ENCODE peak calls at places on chromosomes 7 and 10, in five cellular contexts. R, U, W, Q and P are unnamed samples.

GRCh38 chr7:80018941-80019808 is 115.5 kb upstream of the GNAI1 start:
- DNase-seq in R (peak; percentile 54), W (peak; percentile 80), Q (peak; percentile 66), U (no peak), P (peak; percentile 44)

GRCh38 chr7:70749831-70750230 is 382.1 kb upstream of the GALNT17 start:
- DNase-seq in U (no peak), R (no peak), Q (no peak), W (no peak), P (no peak)

GRCh38 chr10:100882681-100883321 is 30.0 kb upstream of the SLF2 start:
- DNase-seq in R (no peak), U (no peak), Q (no peak), W (no peak), P (no peak)

GRCh38 chr10:57955076-57955475 is 312.6 kb downstream of the IPMK start:
- DNase-seq in U (no peak), R (no peak), Q (no peak), W (no peak), P (no peak)

GRCh38 chr10:77715536-77715935 is 77.9 kb upstream of the KCNMA1 start:
- DNase-seq in U (no peak), R (no peak), W (no peak), Q (no peak), P (no peak)

GRCh38 chr7:46811529-46811928 is 770.4 kb downstream of the TNS3 start:
- DNase-seq in W (no peak), R (no peak), U (no peak), Q (no peak), P (no peak)

GRCh38 chr7:104982308-104982755 is 31.7 kb upstream of the KMT2E start:
- DNase-seq in R (no peak), W (no peak), Q (peak; percentile 54), U (no peak), P (peak; percentile 59)

GRCh38 chr7:23106491-23106800 is 861 bp downstream of the KLHL7 start:
- DNase-seq in R (no peak), Q (no peak), W (peak; percentile 64), U (no peak), P (no peak)

GRCh38 chr10:48511066-48511854 is 93.6 kb downstream of the ARHGAP22 start:
- DNase-seq in R (no peak), W (no peak), Q (no peak), U (no peak), P (no peak)

GRCh38 chr10:122493761-122494160 is 32.4 kb downstream of the HTRA1 start:
- DNase-seq in R (no peak), W (no peak), U (no peak), Q (no peak), P (no peak)

GRCh38 chr10:95661818-95662217 is 5.3 kb upstream of the ALDH18A1 start:
- DNase-seq in Q (no peak), U (no peak), R (no peak), W (no peak), P (peak; percentile 15)

GRCh38 chr7:46786221-46786951 is 795.5 kb downstream of the TNS3 start:
- DNase-seq in Q (no peak), R (no peak), U (no peak), W (no peak), P (no peak)

GRCh38 chr10:50885097-50885859 is at the start of gene A1CF:
- DNase-seq in W (no peak), Q (no peak), U (no peak), R (no peak), P (no peak)
- TF ChIP-seq JUND in W (no peak), Q (no peak), U (no peak), R (no peak), P (no peak)

GRCh38 chr10:80188713-80189112 is 16.6 kb downstream of the ANXA11 start:
- DNase-seq in U (no peak), Q (no peak), R (no peak), W (no peak), P (no peak)
- TF ChIP-seq JUND in U (no peak), Q (no peak), R (no peak), W (no peak), P (no peak)

DNA sequence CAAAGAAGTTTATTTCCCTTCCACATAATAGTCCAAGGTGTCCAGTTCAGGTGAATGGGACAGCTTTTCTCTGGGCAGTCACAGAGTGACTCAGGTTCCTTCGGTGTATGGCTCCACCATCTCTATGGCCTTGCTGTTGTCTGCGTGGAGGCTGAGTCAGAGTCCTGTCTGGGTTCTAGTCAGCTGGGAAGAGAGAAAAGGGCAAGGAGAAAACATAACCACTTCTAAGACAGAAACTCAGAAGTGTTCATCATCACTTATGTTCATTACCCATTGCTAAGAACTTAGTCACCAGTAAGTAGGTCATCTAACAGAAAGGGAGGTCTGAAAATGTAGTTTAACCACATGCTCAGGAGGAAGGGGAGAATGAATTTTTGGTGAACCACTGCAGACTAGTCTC is 32.4 kb upstream of the CCDC7 start:
- DNase-seq in R (peak; percentile 76), W (no peak), U (no peak), Q (no peak), P (no peak)
- TF ChIP-seq JUND in R (peak; percentile 92), W (peak; percentile 54), U (no peak), Q (no peak), P (no peak)

DNA sequence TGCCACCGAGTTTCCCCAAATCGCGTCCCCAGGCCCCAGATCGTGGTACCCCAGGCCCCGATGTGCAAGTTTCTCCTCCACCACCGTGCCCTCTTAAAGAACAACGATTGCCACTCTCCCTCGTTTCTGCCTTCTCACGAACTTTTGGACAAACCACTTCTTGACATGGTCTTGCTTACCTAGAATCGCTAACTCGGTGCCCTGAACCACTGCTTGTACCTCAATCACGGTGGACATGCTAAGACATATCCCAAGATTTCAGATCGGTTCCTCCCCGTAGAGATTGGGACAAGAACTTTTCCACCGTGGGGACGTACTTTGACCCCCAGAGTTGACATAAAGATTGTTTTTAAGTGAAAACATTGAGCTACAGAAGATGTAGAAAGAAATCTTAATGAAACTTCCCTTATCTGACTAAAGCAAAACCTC is 477 bp upstream of the ZC3HAV1 start:
- DNase-seq in R (no peak), U (no peak), W (no peak), Q (peak; percentile 33), P (no peak)
- TF ChIP-seq JUND in R (no peak), U (no peak), W (no peak), Q (no peak), P (no peak)